ENCODE peak calls at places on chromosome 14, in ten cellular contexts. L, P, R, O, Y, A, B, D, Q and Z are unnamed samples.
A peak's percentile ranks its signal among the peaks of the same experiment; 100 is the strongest.

GRCh38 chr14:37985826-37986470 is 221.8 kb upstream of the SSTR1 start:
- DNase-seq in L (peak; percentile 76), P (peak; percentile 15), R (peak; percentile 56), O (peak; percentile 65), Y (no peak), A (peak; percentile 6), B (peak; percentile 95), D (no peak), Q (peak; percentile 49), Z (peak; percentile 59)

GRCh38 chr14:68285421-68286179 is 466.0 kb downstream of the RAD51B start:
- DNase-seq in L (no peak), P (no peak), R (peak; percentile 66), O (no peak), Y (no peak), A (no peak), B (no peak), D (no peak), Q (no peak), Z (no peak)

GRCh38 chr14:45252356-45253069 is 489 bp downstream of the MIS18BP1 start:
- DNase-seq in L (no peak), P (no peak), R (no peak), O (peak; percentile 5), Y (no peak), A (peak; percentile 6), B (peak; percentile 87), D (no peak), Q (no peak), Z (no peak)

GRCh38 chr14:39491134-39491541 is 58.9 kb upstream of the FBXO33 start:
- DNase-seq in L (peak; percentile 60), P (no peak), R (peak; percentile 25), O (peak; percentile 52), Y (no peak), A (peak; percentile 18), B (peak; percentile 82), D (no peak), Q (no peak), Z (no peak)

GRCh38 chr14:52883658-52884057 is 67.2 kb downstream of the FERMT2 start:
- DNase-seq in L (no peak), P (no peak), R (no peak), O (no peak), Y (no peak), A (no peak), B (no peak), D (no peak), Q (no peak), Z (no peak)

GRCh38 chr14:38384746-38385145 is 128.9 kb upstream of the CLEC14A start:
- DNase-seq in L (no peak), P (no peak), R (no peak), O (peak; percentile 24), Y (no peak), A (no peak), B (no peak), D (no peak), Q (no peak), Z (no peak)

GRCh38 chr14:51310453-51311074 is 70.5 kb downstream of the TMX1 start:
- DNase-seq in L (no peak), P (no peak), R (no peak), O (peak; percentile 77), Y (no peak), A (peak; percentile 87), B (no peak), D (no peak), Q (no peak), Z (no peak)

GRCh38 chr14:77281852-77282251 is 10.8 kb upstream of the NGB start:
- DNase-seq in L (no peak), P (no peak), R (no peak), O (no peak), Y (no peak), A (no peak), B (no peak), D (no peak), Q (no peak), Z (no peak)

GRCh38 chr14:61615743-61616523 is 79.4 kb upstream of the HIF1A start:
- DNase-seq in L (no peak), P (peak; percentile 71), R (no peak), O (no peak), Y (no peak), A (peak; percentile 59), B (no peak), D (no peak), Q (no peak), Z (no peak)

DNA sequence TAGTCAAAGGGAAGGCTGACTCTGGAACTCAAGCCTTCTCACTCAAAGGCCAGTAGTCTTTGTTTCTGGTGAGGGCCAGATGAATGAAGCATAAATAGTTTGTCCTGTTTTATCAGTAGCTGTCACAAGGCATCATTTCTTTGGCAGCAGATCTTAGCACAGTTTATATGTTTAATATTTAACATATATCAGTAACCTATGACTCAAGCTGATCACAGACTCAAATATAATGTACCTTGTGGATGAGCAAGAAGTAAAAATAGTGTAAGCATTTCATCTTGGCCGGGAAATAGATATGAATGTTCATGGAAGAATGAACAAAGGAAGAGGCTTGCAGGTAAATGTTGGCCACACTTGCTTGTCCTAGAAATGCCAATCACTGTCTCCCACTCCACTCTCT is 158.3 kb upstream of the BMP4 start:
- DNase-seq in L (no peak), P (no peak), R (no peak), O (no peak), Y (no peak), A (no peak), B (no peak), D (no peak), Q (no peak), Z (no peak)
- H3K4me1 ChIP-seq in L (no peaks in the 10 kb centered on the region), P (peaks cover 21% of the 10 kb centered on the region), R (no peaks in the 10 kb centered on the region), O (no peaks in the 10 kb centered on the region), Y (no peaks in the 10 kb centered on the region), A (peaks cover 2% of the 10 kb centered on the region), B (no peaks in the 10 kb centered on the region), D (no peaks in the 10 kb centered on the region), Q (peaks cover 2% of the 10 kb centered on the region), Z (no peaks in the 10 kb centered on the region)

GRCh38 chr14:34072401-34072800 is 121.5 kb upstream of the EGLN3 start:
- DNase-seq in L (no peak), P (no peak), R (no peak), O (no peak), Y (no peak), A (no peak), B (no peak), D (no peak), Q (no peak), Z (no peak)

GRCh38 chr14:34069854-34070582 is 119.1 kb upstream of the EGLN3 start:
- DNase-seq in L (no peak), P (no peak), R (no peak), O (no peak), Y (no peak), A (no peak), B (no peak), D (no peak), Q (no peak), Z (no peak)

GRCh38 chr14:34070917-34071407 is 120.1 kb upstream of the EGLN3 start:
- DNase-seq in L (no peak), P (no peak), R (no peak), O (no peak), Y (no peak), A (no peak), B (no peak), D (no peak), Q (no peak), Z (no peak)

GRCh38 chr14:34075095-34075744 is 124.3 kb upstream of the EGLN3 start:
- DNase-seq in L (no peak), P (no peak), R (no peak), O (no peak), Y (no peak), A (no peak), B (no peak), D (no peak), Q (no peak), Z (no peak)

GRCh38 chr14:34072921-34073320 is 122.0 kb upstream of the EGLN3 start:
- DNase-seq in L (no peak), P (no peak), R (no peak), O (no peak), Y (no peak), A (no peak), B (no peak), D (no peak), Q (no peak), Z (no peak)
- H3K4me3 ChIP-seq in L (no peak overlapping the region), P (no peak overlapping the region), R (no peak overlapping the region), O (no peak overlapping the region), Y (no peak overlapping the region), A (no peak overlapping the region), B (no peak overlapping the region), D (no peak overlapping the region), Q (no peak overlapping the region), Z (no peak overlapping the region)

DNA sequence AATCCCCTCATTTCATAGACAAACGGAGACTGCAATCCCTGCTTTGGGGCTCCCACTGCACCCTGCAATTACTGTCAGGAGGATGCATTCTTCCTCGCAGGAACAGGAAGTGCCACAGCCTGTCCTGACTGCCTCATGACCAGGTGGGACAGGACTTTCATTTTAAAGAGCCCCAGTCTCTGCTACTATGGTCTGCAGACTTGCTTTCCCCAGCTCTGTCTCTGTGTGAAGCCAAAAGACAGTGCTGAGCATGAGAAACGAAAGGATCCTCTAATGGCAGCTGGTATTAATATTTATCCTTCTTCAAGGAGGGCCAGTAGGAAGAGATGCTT is 60.0 kb upstream of the PNMA1 start:
- DNase-seq in L (no peak), P (no peak), R (no peak), O (no peak), Y (no peak), A (no peak), B (no peak), D (no peak), Q (no peak), Z (no peak)
- H3K4me1 ChIP-seq in L (peaks cover 18% of the 10 kb centered on the region), P (peaks cover 2% of the 10 kb centered on the region), R (peaks cover 69% of the 10 kb centered on the region), O (peaks cover 18% of the 10 kb centered on the region), Y (peaks cover 34% of the 10 kb centered on the region), A (peaks cover 21% of the 10 kb centered on the region), B (peaks cover 92% of the 10 kb centered on the region), D (peaks cover 46% of the 10 kb centered on the region), Q (no peaks in the 10 kb centered on the region), Z (peaks cover 56% of the 10 kb centered on the region)

GRCh38 chr14:100240725-100241032 is 1.7 kb downstream of the YY1 start:
- DNase-seq in L (no peak), P (no peak), R (no peak), O (no peak), Y (no peak), A (no peak), B (no peak), D (no peak), Q (no peak), Z (no peak)

GRCh38 chr14:100250732-100251465 is 12.0 kb downstream of the YY1 start:
- DNase-seq in L (no peak), P (no peak), R (no peak), O (no peak), Y (no peak), A (no peak), B (no peak), D (no peak), Q (no peak), Z (no peak)

GRCh38 chr14:100241279-100241678 is 2.3 kb downstream of the YY1 start:
- DNase-seq in L (no peak), P (no peak), R (no peak), O (no peak), Y (no peak), A (no peak), B (no peak), D (no peak), Q (no peak), Z (no peak)

GRCh38 chr14:100246809-100247428 is 8.0 kb downstream of the YY1 start:
- DNase-seq in L (peak; percentile 75), P (no peak), R (peak; percentile 46), O (peak; percentile 47), Y (no peak), A (no peak), B (peak; percentile 58), D (no peak), Q (no peak), Z (no peak)

DNA sequence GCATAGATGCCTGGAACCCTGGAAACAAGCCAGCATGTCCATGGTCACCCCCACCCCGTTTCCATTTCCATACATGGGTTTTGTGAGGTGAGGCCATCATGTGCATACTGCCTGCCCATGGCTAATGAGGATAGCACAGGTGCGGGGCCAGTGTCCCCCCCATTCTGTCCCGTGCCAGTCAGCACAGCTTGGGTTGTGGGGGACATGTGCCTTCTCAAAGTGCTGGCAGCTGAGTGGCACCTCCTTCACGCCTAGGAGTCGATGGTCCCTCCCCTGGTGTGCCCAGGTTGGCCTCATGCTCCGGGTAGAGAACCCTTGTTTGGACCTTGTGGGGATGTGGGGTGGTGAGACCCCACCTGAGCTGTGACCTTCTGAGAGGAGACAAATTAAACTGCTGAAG is 7.2 kb downstream of the YY1 start:
- DNase-seq in L (no peak), P (no peak), R (no peak), O (no peak), Y (peak; percentile 32), A (no peak), B (no peak), D (no peak), Q (peak; percentile 49), Z (no peak)
- H3K4me3 ChIP-seq in L (no peak overlapping the region), P (no peak overlapping the region), R (no peak overlapping the region), O (no peak overlapping the region), Y (no peak overlapping the region), A (no peak overlapping the region), B (no peak overlapping the region), D (no peak overlapping the region), Q (no peak overlapping the region), Z (no peak overlapping the region)